ENCODE peak calls at places on chromosomes 16 and 17, in five cellular contexts. L is T47D, T is erythroblast, F is KBM-7, D is right atrium auricular region. O is an unnamed sample.
A peak's percentile ranks its signal among the peaks of the same experiment; 100 is the strongest.

GRCh38 chr17:19447085-19447583 is 36.1 kb downstream of the RNF112 start:
- DNase-seq in L (peak; percentile 84), D (peak; percentile 85), F (peak; percentile 84), T (peak; percentile 82), O (peak; percentile 50)

GRCh38 chr17:15456972-15457722 is 10.3 kb downstream of the CDRT4 start:
- DNase-seq in F (no peak), T (no peak), D (peak; percentile 70), L (no peak), O (no peak)

GRCh38 chr17:2893422-2893914 is 97.2 kb downstream of the RAP1GAP2 start:
- DNase-seq in L (no peak), T (no peak), D (no peak), F (no peak), O (no peak)

GRCh38 chr17:33968350-33969044 is 286.6 kb upstream of the CCL2 start:
- DNase-seq in T (peak; percentile 66), D (no peak), L (peak; percentile 33), F (peak; percentile 51), O (peak; percentile 43)

GRCh38 chr16:74500907-74501306 is 79.6 kb upstream of the CLEC18B start:
- DNase-seq in T (no peak), L (no peak), F (no peak), D (no peak), O (no peak)

GRCh38 chr17:81418710-81419332 is 23.6 kb downstream of the BAHCC1 start:
- DNase-seq in L (no peak), D (peak; percentile 73), T (no peak), F (no peak), O (no peak)

GRCh38 chr17:32349503-32349853 is 479 bp upstream of the ZNF207 start:
- DNase-seq in D (no peak), T (no peak), L (no peak), F (no peak), O (no peak)

GRCh38 chr16:67444259-67445125 is 13.6 kb downstream of the HSD11B2 start:
- DNase-seq in F (no peak), L (no peak), D (no peak), T (no peak), O (no peak)

GRCh38 chr16:89200124-89200849 is at the start of gene SLC22A31:
- DNase-seq in T (no peak), L (no peak), D (no peak), F (no peak), O (no peak)

GRCh38 chr16:4373356-4373908 is 1.8 kb downstream of the VASN start:
- DNase-seq in T (peak; percentile 36), L (no peak), F (no peak), D (no peak), O (no peak)

GRCh38 chr17:49548506-49549310 is 27.0 kb upstream of the NXPH3 start:
- DNase-seq in T (peak; percentile 25), F (peak; percentile 40), L (peak; percentile 69), D (no peak), O (peak; percentile 60)

GRCh38 chr17:49456172-49456965 is 38.7 kb upstream of the NGFR start:
- DNase-seq in T (no peak), L (no peak), F (peak; percentile 92), D (no peak), O (no peak)

GRCh38 chr17:28227278-28228108 is 91.5 kb upstream of the TMEM97 start:
- DNase-seq in L (peak; percentile 98), D (no peak), T (peak; percentile 73), F (no peak), O (no peak)

GRCh38 chr17:5468075-5468473 is 708 bp downstream of the DHX33 start:
- DNase-seq in F (peak; percentile 33), L (no peak), T (peak; percentile 57), D (no peak), O (peak; percentile 11)

GRCh38 chr17:47161988-47162622 is 27.0 kb downstream of the CDC27 start:
- DNase-seq in T (no peak), D (no peak), L (no peak), F (no peak), O (no peak)

GRCh38 chr16:7086842-7087616 is 245.6 kb upstream of the RBFOX1 start:
- DNase-seq in D (no peak), L (peak; percentile 12), T (peak; percentile 0), F (peak; percentile 2), O (no peak)

GRCh38 chr16:81469710-81470481 is 25.3 kb downstream of the CMIP start:
- DNase-seq in L (no peak), D (no peak), T (no peak), F (peak; percentile 91), O (peak; percentile 51)

GRCh38 chr17:75762513-75763268 is 2.3 kb downstream of the GALK1 start:
- DNase-seq in D (no peak), L (no peak), T (no peak), F (no peak), O (no peak)

GRCh38 chr16:66869424-66869823 is 10.9 kb upstream of the PDP2 start:
- DNase-seq in D (no peak), F (no peak), L (no peak), T (no peak), O (no peak)

GRCh38 chr17:76076765-76077581 is 2.0 kb upstream of the ZACN start:
- DNase-seq in F (no peak), D (no peak), T (no peak), L (no peak), O (no peak)

GRCh38 chr17:79802736-79803420 is 6.0 kb upstream of the CBX8 start:
- DNase-seq in D (no peak), T (peak; percentile 82), L (no peak), F (no peak), O (peak; percentile 92)

GRCh38 chr16:89031715-89032659 is 55.0 kb upstream of the CBFA2T3 start:
- DNase-seq in D (no peak), L (no peak), T (no peak), F (peak; percentile 97), O (no peak)

GRCh38 chr17:68822752-68823289 is 132.4 kb downstream of the ABCA8 start:
- DNase-seq in L (no peak), F (no peak), D (no peak), T (no peak), O (no peak)

GRCh38 chr17:79650861-79651260 is 40.0 kb upstream of the RBFOX3 start:
- DNase-seq in T (no peak), D (peak; percentile 32), L (no peak), F (no peak), O (no peak)

GRCh38 chr17:83171661-83172060 is 92.3 kb downstream of the METRNL start:
- DNase-seq in F (no peak), L (peak; percentile 44), D (peak; percentile 43), T (no peak), O (no peak)

GRCh38 chr16:67723940-67724339 is 4.8 kb upstream of the GFOD2 start:
- DNase-seq in L (no peak), F (no peak), T (peak; percentile 28), D (no peak), O (no peak)

O was measured in K562.